ENCODE peak calls at places on chromosomes 7 and 10, in six cellular contexts. V, Z, X, R, O and P are unnamed samples.

GRCh38 chr10:62815373-62816111 is 624 bp downstream of the EGR2 start:
- DNase-seq in R (no peak), X (no peak), V (peak; percentile 47), Z (peak; percentile 20), O (peak; percentile 37), P (no peak)

GRCh38 chr7:129741743-129742213 is 130.3 kb downstream of the NRF1 start:
- DNase-seq in R (no peak), O (no peak), V (no peak), X (peak; percentile 30), Z (no peak), P (no peak)

GRCh38 chr10:23035569-23035968 is 59.8 kb upstream of the MSRB2 start:
- DNase-seq in X (no peak), O (no peak), R (no peak), Z (peak; percentile 21), V (peak; percentile 65), P (peak; percentile 20)

GRCh38 chr7:156640949-156641485 is 443 bp downstream of the RNF32 start:
- DNase-seq in V (no peak), O (peak; percentile 78), X (no peak), R (no peak), Z (no peak), P (peak; percentile 28)

GRCh38 chr10:22550732-22551131 is 163.6 kb downstream of the PIP4K2A start:
- DNase-seq in X (peak; percentile 54), Z (peak; percentile 67), R (no peak), V (peak; percentile 71), O (peak; percentile 85), P (peak; percentile 26)

GRCh38 chr10:12975266-12975665 is 26.2 kb downstream of the CCDC3 start:
- DNase-seq in V (no peak), R (no peak), O (no peak), Z (no peak), X (no peak), P (no peak)

GRCh38 chr7:109751241-109751640 is 1181.6 kb downstream of the DNAJB9 start:
- DNase-seq in X (no peak), O (no peak), R (no peak), Z (no peak), V (no peak), P (peak; percentile 61)

GRCh38 chr10:118754132-118754555 is 626 bp downstream of the CACUL1 start:
- DNase-seq in V (peak; percentile 70), O (peak; percentile 60), Z (peak; percentile 63), X (peak; percentile 22), R (peak; percentile 41), P (peak; percentile 34)

GRCh38 chr10:18071591-18071990 is 68.6 kb upstream of the CACNB2 start:
- DNase-seq in O (no peak), X (no peak), V (no peak), R (no peak), Z (no peak), P (no peak)

GRCh38 chr10:98456043-98456570 is 9.4 kb upstream of the HPS1 start:
- DNase-seq in V (peak; percentile 46), O (no peak), R (no peak), X (no peak), Z (no peak), P (no peak)

GRCh38 chr7:103752995-103753394 is 236.5 kb downstream of the RELN start:
- DNase-seq in X (no peak), O (no peak), R (no peak), V (no peak), Z (no peak), P (peak; percentile 7)
- TF ChIP-seq CTCF in X (no peak), O (no peak), R (no peak), V (no peak), Z (no peak), P (peak; percentile 21)

GRCh38 chr10:124290095-124290795 is 128.5 kb downstream of the OAT start:
- DNase-seq in Z (no peak), R (peak; percentile 85), O (peak; percentile 40), V (peak; percentile 32), X (no peak), P (peak; percentile 65)
- TF ChIP-seq CTCF in Z (no peak), R (no peak), O (no peak), V (no peak), X (no peak), P (no peak)

GRCh38 chr10:76902949-76903348 is 734.7 kb downstream of the KCNMA1 start:
- DNase-seq in X (no peak), O (peak; percentile 30), Z (peak; percentile 68), V (peak; percentile 77), R (no peak), P (no peak)
- TF ChIP-seq CTCF in X (no peak), O (no peak), Z (peak; percentile 33), V (peak; percentile 75), R (peak; percentile 50), P (peak; percentile 67)

DNA sequence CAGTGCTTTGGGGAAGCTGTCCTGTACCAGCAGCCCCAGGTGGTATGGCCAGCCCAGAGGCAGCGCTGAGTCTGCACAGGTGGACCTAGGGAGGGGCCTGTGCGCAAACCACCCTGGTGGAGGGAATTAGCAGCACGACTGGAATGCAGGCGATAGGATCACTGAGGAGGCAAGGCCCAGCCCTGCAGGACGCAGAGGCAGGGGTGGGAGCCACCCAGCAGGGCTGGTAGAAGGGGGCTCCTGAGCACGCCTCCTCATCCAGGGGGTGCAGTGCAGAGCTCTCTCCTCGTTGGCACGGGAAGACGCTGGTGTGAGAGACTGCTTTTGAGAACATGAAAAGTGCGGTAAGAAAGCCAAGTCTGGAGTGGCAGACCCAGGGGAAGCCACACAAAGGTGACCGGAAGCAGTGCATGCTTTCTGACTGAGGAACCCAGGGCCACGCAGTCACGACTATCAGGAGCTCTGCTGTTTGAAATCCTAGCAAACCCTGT is 6.0 kb downstream of the FXYD4 start:
- DNase-seq in Z (peak; percentile 18), V (peak; percentile 87), O (no peak), X (no peak), R (no peak), P (no peak)
- TF ChIP-seq CTCF in Z (no peak), V (peak; percentile 66), O (no peak), X (no peak), R (no peak), P (no peak)